ENCODE peak calls at places on chromosome X, in eight cellular contexts. G is IMR-90, D is Karpas-422, M is mesenchymal stem cell, Y is HCT116, K is GM23248, L is K562, N is fibroblast of lung. U is an unnamed sample.

GRCh38 chrX:118976599-118977340 is 2.4 kb downstream of the LONRF3 start:
- DNase-seq in G (no peak), D (peak), M (peak), Y (no peak), K (peak), L (peak), N (no peak), U (peak)

GRCh38 chrX:13492286-13492685 is 77.1 kb upstream of the EGFL6 start:
- DNase-seq in G (no peak), D (no peak), M (no peak), Y (no peak), K (no peak), L (peak), N (no peak), U (no peak)

GRCh38 chrX:136063340-136064079 is 78.3 kb downstream of the SLC9A6 start:
- DNase-seq in G (no peak), D (peak), M (peak), Y (no peak), K (peak), L (no peak), N (peak), U (peak)

GRCh38 chrX:40155617-40156471 is 58.1 kb upstream of the BCOR start:
- DNase-seq in G (no peak), D (no peak), M (no peak), Y (no peak), K (peak), L (peak), N (no peak), U (no peak)

GRCh38 chrX:13752141-13752540 is 17.6 kb downstream of the OFD1 start:
- DNase-seq in G (no peak), D (no peak), M (no peak), Y (no peak), K (no peak), L (no peak), N (no peak), U (peak)

GRCh38 chrX:44731160-44731559 is 112.7 kb upstream of the DUSP21 start:
- DNase-seq in G (peak), D (no peak), M (no peak), Y (no peak), K (peak), L (no peak), N (peak), U (peak)

GRCh38 chrX:97074400-97074799 is 190.7 kb downstream of the RPA4 start:
- DNase-seq in G (peak), D (no peak), M (no peak), Y (no peak), K (peak), L (no peak), N (peak), U (peak)

GRCh38 chrX:2500681-2501151 is at the start of the genes DHRSX and ZBED1:
- DNase-seq in G (no peak), D (peak), M (peak), Y (no peak), K (peak), L (peak), N (peak), U (peak)

GRCh38 chrX:153381684-153382532 is 19.2 kb downstream of the PNMA6E start:
- DNase-seq in G (peak), D (no peak), M (peak), Y (no peak), K (peak), L (peak), N (peak), U (no peak)

GRCh38 chrX:103170216-103170615 is 44.7 kb upstream of the BEX4 start:
- DNase-seq in G (peak), D (no peak), M (no peak), Y (no peak), K (peak), L (no peak), N (no peak), U (peak)

GRCh38 chrX:133437356-133437755 is 22.1 kb upstream of the GPC4 start:
- DNase-seq in G (no peak), D (no peak), M (no peak), Y (no peak), K (no peak), L (no peak), N (no peak), U (no peak)

GRCh38 chrX:64994131-64994798 is 18.0 kb upstream of the ZC4H2 start:
- DNase-seq in G (no peak), D (no peak), M (no peak), Y (no peak), K (no peak), L (no peak), N (no peak), U (no peak)

GRCh38 chrX:122567911-122568310 is 616.2 kb upstream of the GRIA3 start:
- DNase-seq in G (no peak), D (no peak), M (no peak), Y (no peak), K (peak), L (no peak), N (no peak), U (no peak)

GRCh38 chrX:132508834-132509233 is 20.0 kb upstream of the MBNL3 start:
- DNase-seq in G (no peak), D (no peak), M (no peak), Y (no peak), K (no peak), L (no peak), N (no peak), U (no peak)

GRCh38 chrX:56813318-56813837 is 84.3 kb downstream of the NBDY start:
- DNase-seq in G (peak), D (no peak), M (peak), Y (no peak), K (peak), L (peak), N (peak), U (no peak)

GRCh38 chrX:17375631-17376380 is 806 bp downstream of the NHS start:
- DNase-seq in G (peak), D (no peak), M (peak), Y (no peak), K (peak), L (no peak), N (peak), U (peak)

GRCh38 chrX:136310411-136310810 is 9.6 kb downstream of the ADGRG4 start:
- DNase-seq in G (peak), D (no peak), M (peak), Y (no peak), K (peak), L (peak), N (no peak), U (peak)

GRCh38 chrX:19875051-19875432 is 12.4 kb downstream of the SH3KBP1 start:
- DNase-seq in G (peak), D (peak), M (no peak), Y (peak), K (peak), L (no peak), N (no peak), U (peak)

GRCh38 chrX:71912156-71912555 is 1.5 kb downstream of the NHSL2 start:
- DNase-seq in G (no peak), D (no peak), M (no peak), Y (no peak), K (peak), L (no peak), N (no peak), U (no peak)
- H2AFZ ChIP-seq in G (no peak), D (no peak), M (no peak), Y (no peak), K (peak), L (no peak), N (no peak), U (no peak)

DNA sequence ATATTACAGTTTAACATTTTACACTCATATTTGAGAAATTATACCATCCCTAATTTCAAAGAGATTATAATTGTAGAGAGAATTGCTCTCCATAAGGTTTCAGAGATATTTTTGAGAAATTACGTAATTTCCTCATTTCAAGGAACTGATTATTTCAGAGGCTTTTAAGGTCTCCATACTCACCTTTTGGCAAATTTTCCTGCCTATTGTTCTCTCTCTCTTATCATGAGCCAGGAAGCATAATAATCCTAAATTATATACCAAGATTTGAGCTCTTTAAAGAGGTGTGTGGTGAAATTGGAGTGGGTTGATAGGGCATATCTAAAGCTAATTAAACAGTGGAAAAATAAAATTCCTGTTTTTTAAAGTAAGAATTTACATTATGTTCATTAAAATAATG is 248.9 kb upstream of the FTHL17 start:
- DNase-seq in G (no peak), D (no peak), M (no peak), Y (no peak), K (no peak), L (no peak), N (no peak), U (no peak)
- H3K4me3 ChIP-seq in G (no peak), D (no peak), M (no peak), Y (no peak), K (no peak), L (no peak), N (no peak), U (no peak)

DNA sequence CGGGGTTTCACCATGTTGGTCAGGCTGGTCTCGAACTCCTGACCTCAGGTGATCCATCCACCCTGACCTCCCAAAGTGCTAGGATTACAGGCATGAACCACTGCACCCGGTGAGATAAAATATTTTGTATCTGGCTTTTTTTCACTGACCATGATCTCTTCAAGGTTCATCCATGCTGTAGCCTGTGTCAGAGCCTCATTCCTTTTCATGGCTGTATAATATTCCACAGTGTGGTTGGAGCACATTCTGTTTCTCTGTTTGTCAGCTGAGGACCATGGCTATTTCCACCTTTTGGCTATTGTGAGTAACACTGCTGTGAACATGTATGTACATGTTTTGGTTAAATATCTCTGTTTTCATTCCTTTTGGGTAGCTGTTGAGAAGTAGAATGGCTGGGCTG is 169.2 kb downstream of the SHOX start:
- DNase-seq in G (no peak), D (no peak), M (no peak), Y (no peak), K (no peak), L (no peak), N (no peak), U (no peak)
- H2AFZ ChIP-seq in G (no peak), D (no peak), M (no peak), Y (no peak), K (no peak), L (no peak), N (no peak), U (no peak)

GRCh38 chrX:102154900-102155805 is 624 bp downstream of the BEX5 start:
- DNase-seq in G (no peak), D (peak), M (no peak), Y (no peak), K (peak), L (no peak), N (no peak), U (no peak)

GRCh38 chrX:102154218-102154860 is 1.4 kb downstream of the BEX5 start:
- DNase-seq in G (no peak), D (peak), M (no peak), Y (no peak), K (no peak), L (no peak), N (no peak), U (no peak)

DNA sequence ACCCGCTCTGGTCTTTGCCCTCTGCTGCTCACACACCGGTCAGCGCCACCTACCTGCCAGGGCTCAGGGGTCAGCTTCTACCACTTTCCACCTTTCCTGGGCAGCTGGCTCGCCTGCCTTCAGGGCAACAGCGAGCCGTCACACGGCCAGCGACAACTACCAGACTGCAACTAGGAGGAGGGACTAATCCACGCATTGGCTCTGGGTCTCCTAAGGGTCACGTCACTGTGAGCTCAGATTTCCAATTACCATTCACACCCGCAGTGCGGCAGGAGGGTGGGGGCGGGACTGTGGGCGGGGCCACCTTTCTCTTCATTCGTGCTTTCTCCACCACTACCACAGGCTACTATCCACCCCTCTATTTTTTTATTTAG is at the start of gene BEX5:
- DNase-seq in G (no peak), D (peak), M (no peak), Y (no peak), K (peak), L (peak), N (no peak), U (peak)
- H3K4me3 ChIP-seq in G (no peak), D (peak), M (peak), Y (no peak), K (peak), L (peak), N (no peak), U (peak)

U was measured in PC-3.